ENCODE peak calls at places on chromosomes 2 and 18, in five cellular contexts. C is iris pigment epithelial cell; L is stimulated activated CD8-positive, alpha-beta memory T cell treated with anti-CD3 and anti-CD28 coated beads, Interleukin-12 subunit alpha, Interleukin-12 subunit beta, amount 100 ng/mL, for 1 hour; G is NCI-H1092 treated with DMSO at 0.1 percent for 48 hours; W is fibroblast of mammary gland. P is an unnamed sample.

GRCh38 chr18:8898990-8899389 is 193.6 kb downstream of the MTCL1 start:
- DNase-seq in C (no peak), L (no peak), G (no peak), W (no peak), P (no peak)

GRCh38 chr2:127239395-127239794 is 19.3 kb upstream of the CYP27C1 start:
- DNase-seq in C (no peak), L (no peak), G (no peak), W (no peak), P (no peak)

GRCh38 chr2:136191041-136191440 is 73.1 kb upstream of the CXCR4 start:
- DNase-seq in C (no peak), L (no peak), G (no peak), W (no peak), P (no peak)

GRCh38 chr2:10454505-10454904 is 6.4 kb upstream of the ODC1 start:
- DNase-seq in C (no peak), L (no peak), G (no peak), W (no peak), P (peak)

GRCh38 chr2:241072553-241073165 is 29.4 kb downstream of the MTERF4 start:
- DNase-seq in C (no peak), L (no peak), G (no peak), W (no peak), P (no peak)

GRCh38 chr2:188598551-188598950 is 306.9 kb downstream of the GULP1 start:
- DNase-seq in C (peak), L (no peak), G (no peak), W (no peak), P (peak)

GRCh38 chr2:165440367-165440766 is 29.1 kb upstream of the CSRNP3 start:
- DNase-seq in C (peak), L (no peak), G (no peak), W (peak), P (no peak)

GRCh38 chr2:6202756-6203155 is 510.6 kb downstream of the SOX11 start:
- DNase-seq in C (no peak), L (no peak), G (no peak), W (no peak), P (no peak)

P was measured in left ventricle myocardium superior.